ENCODE peak calls at places on chromosomes 7 and 10, in seven cellular contexts. I, R, F, C, D, M and Y are unnamed samples.

GRCh38 chr7:150439926-150440325 is 10.5 kb upstream of the GIMAP8 start:
- DNase-seq in D (no peak), M (no peak), I (no peak), F (no peak), R (no peak), C (no peak), Y (no peak)

GRCh38 chr7:50283206-50283605 is 21.3 kb upstream of the IKZF1 start:
- DNase-seq in M (no peak), D (no peak), R (no peak), I (no peak), F (no peak), C (no peak), Y (no peak)

GRCh38 chr7:101382937-101383336 is 20.3 kb downstream of the COL26A1 start:
- DNase-seq in F (no peak), C (no peak), M (no peak), I (no peak), D (no peak), R (no peak), Y (no peak)

GRCh38 chr10:35819736-35820135 is 177.6 kb upstream of the FZD8 start:
- DNase-seq in R (no peak), F (no peak), C (no peak), I (no peak), M (no peak), D (no peak), Y (no peak)

GRCh38 chr7:69814421-69814962 is 216.2 kb downstream of the AUTS2 start:
- DNase-seq in R (no peak), C (no peak), F (no peak), D (no peak), M (no peak), I (no peak), Y (no peak)

GRCh38 chr10:52115823-52116222 is 198.3 kb upstream of the DKK1 start:
- DNase-seq in D (no peak), M (no peak), R (no peak), I (no peak), F (no peak), C (no peak), Y (no peak)

GRCh38 chr10:76177945-76178344 is 746.5 kb downstream of the LRMDA start:
- DNase-seq in F (no peak), M (no peak), C (no peak), R (no peak), I (no peak), D (no peak), Y (no peak)

GRCh38 chr10:93680414-93681047 is 21.9 kb downstream of the FRA10AC1 start:
- DNase-seq in D (no peak), C (no peak), I (no peak), M (no peak), F (no peak), R (no peak), Y (no peak)

GRCh38 chr7:106721816-106722785 is 61.1 kb upstream of the CCDC71L start:
- DNase-seq in D (no peak), F (no peak), R (no peak), M (no peak), C (no peak), I (no peak), Y (no peak)

GRCh38 chr7:46993396-46993795 is 588.5 kb downstream of the TNS3 start:
- DNase-seq in R (no peak), C (no peak), F (no peak), D (no peak), I (no peak), M (no peak), Y (no peak)

GRCh38 chr10:1193561-1193960 is 137.4 kb downstream of the WDR37 start:
- DNase-seq in D (no peak), C (no peak), R (no peak), M (no peak), I (no peak), F (no peak), Y (no peak)

GRCh38 chr10:77637986-77638765 is 568 bp upstream of the KCNMA1 start:
- DNase-seq in M (no peak), D (peak; percentile 50), R (peak; percentile 73), I (no peak), F (no peak), C (no peak), Y (no peak)

DNA sequence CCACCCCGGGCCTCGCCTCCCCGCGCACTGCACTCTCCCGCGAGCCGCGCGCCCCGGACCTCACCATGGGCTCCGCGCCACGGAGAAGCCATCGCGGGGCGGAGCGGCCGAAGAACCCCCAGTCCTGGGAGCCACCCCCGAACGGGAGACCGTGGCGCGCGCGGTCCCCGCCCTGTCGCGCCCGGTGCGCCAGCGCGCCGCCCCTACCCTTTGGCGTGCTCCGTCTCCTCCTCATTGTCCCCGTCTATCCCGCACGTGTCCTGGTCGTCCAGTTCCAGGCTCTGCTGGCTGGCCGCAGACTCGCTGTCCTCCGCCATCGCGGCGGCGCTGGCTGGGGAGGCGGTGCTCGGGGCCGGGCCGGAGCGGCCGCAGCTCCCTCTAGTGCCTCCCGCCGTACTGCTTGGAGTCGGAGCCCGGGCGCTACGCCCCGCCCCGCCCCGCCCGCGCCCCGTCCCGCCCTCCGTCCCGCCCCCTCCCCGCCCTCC is at the start of gene NMT2:
- DNase-seq in F (peak; percentile 58), M (peak; percentile 83), C (no peak), D (no peak), R (peak; percentile 94), I (peak; percentile 78), Y (peak; percentile 78)
- TF ChIP-seq CTCF in F (no peak), M (peak; percentile 17), C (peak; percentile 49), D (peak; percentile 51), R (peak; percentile 41), I (peak; percentile 36), Y (peak; percentile 41)

DNA sequence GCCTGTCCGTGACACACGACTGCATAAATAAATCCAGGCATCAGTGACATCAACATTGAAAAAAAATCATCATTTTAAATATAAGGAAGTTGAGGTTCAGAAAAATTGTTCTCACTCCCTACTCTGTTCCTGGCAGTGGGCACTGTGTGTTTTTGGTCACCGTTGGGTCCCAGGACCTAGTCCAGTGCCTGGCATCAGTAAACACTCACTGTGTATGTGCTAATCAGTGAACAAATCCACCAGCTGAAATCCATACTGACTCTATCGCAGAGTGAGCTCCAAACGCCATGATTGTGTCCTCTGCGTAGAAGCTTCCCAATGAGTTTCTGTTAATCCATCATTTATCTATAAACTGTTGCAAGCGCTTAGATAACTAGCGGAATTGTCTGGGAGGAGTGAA is 41.2 kb downstream of the ITIH2 start:
- DNase-seq in R (no peak), D (no peak), F (no peak), I (no peak), M (no peak), C (no peak), Y (no peak)
- H3K4me3 ChIP-seq in R (no peak overlapping the region), D (no peak overlapping the region), F (no peak overlapping the region), I (no peak overlapping the region), M (no peak overlapping the region), C (no peak overlapping the region), Y (no peak overlapping the region)

GRCh38 chr10:18647945-18648344 is 3.4 kb downstream of the NSUN6 start:
- DNase-seq in I (no peak), M (no peak), D (no peak), F (no peak), R (no peak), C (no peak), Y (no peak)

GRCh38 chr10:18649364-18649959 is 1.9 kb downstream of the NSUN6 start:
- DNase-seq in D (no peak), R (no peak), M (no peak), I (no peak), F (no peak), C (no peak), Y (no peak)

GRCh38 chr10:18650618-18651017 is 769 bp downstream of the NSUN6 start:
- DNase-seq in D (no peak), C (no peak), I (no peak), M (peak; percentile 18), F (no peak), R (no peak), Y (no peak)

GRCh38 chr10:18653112-18653511 is 1.7 kb upstream of the NSUN6 start:
- DNase-seq in M (no peak), I (no peak), D (no peak), F (no peak), C (no peak), R (no peak), Y (no peak)

GRCh38 chr10:18651324-18652007 is at the start of gene NSUN6:
- DNase-seq in C (peak; percentile 58), R (peak; percentile 94), M (peak; percentile 92), I (peak; percentile 89), D (peak; percentile 81), F (peak; percentile 92), Y (peak; percentile 91)
- TF ChIP-seq CTCF in C (no peak), R (no peak), M (no peak), I (no peak), D (peak; percentile 22), F (no peak), Y (no peak)

GRCh38 chr10:89837173-89838001 is 136.0 kb downstream of the KIF20B start:
- DNase-seq in F (peak; percentile 56), M (peak; percentile 34), D (no peak), I (peak; percentile 20), C (no peak), R (peak; percentile 76), Y (no peak)
- H3K4me3 ChIP-seq in F (peak overlapping the region; percentile 72), M (peak overlapping the region; percentile 71), D (peak overlapping the region; percentile 47), I (peak overlapping the region; percentile 52), C (peak overlapping the region; percentile 63), R (peak overlapping the region; percentile 76), Y (peak overlapping the region; percentile 39)

DNA sequence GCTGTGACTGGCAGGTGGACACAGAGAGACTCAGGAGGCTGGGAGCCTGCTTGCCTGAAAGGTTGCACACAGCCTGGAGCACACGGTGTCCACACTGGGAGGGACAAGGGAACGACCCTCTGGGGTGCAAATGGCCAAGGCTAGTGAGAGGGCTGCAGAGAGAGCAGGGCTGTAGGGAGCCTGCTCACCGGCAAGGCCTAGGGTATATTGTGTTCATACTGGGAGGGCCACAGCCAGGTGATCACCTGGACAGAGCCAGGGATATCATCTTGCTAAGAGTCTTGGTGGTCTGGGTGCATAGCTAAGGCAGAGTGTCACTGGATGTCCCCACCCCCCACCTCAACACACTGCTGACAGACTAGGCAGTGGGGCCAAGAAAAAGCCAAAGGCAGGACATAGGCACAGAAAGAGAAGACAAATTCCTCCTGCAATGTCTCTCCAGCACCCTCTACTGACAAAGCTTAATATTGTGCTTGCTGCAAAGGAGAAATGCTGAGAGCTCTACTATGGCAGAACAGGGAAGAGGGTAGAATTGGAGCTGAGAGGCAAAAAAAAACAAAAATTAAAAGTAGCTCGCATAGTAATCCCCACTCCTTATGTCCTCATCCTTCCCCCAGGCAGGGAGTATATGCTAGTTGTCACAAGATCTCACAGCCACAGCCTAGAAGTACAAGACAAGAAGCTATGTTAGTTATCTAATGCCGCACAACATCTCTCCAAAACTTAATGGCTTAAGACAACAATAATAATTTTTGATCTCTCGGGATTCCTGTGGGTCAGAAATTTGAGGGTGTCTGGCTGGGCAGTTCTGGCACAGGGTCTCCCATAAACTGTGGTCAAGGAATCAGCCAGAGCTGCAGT is 40.0 kb downstream of the CPVL start:
- DNase-seq in I (peak; percentile 36), M (peak; percentile 44), D (no peak), C (peak; percentile 8), R (no peak), F (no peak), Y (peak; percentile 57)
- TF ChIP-seq CTCF in I (peak; percentile 81), M (peak; percentile 77), D (peak; percentile 84), C (peak; percentile 95), R (peak; percentile 77), F (peak; percentile 54), Y (peak; percentile 90)

DNA sequence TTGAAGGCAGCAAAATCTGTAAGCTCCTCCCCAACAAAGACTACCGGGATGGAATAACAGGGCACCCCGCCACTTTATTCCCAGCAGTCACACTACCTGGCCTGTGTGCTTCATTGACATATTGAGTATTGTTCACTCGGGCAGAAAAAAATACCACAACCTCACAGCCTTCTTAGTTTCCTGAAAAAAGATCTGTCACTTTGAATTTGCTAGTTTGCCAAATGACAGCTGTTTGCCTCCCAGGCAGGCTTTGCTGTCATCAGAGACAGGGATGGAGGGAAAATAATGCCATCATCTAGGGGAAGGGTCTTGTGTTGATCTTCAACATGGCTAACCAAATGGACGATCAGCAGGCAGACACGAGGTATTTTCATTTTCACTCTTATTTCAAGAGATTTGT is 26.9 kb downstream of the BMPER start:
- DNase-seq in I (no peak), M (peak; percentile 12), C (no peak), D (no peak), F (no peak), R (no peak), Y (no peak)
- H3K4me3 ChIP-seq in I (peak overlapping the region; percentile 39), M (peak overlapping the region; percentile 43), C (no peak overlapping the region), D (peak overlapping the region; percentile 44), F (peak overlapping the region; percentile 55), R (peak overlapping the region; percentile 11), Y (no peak overlapping the region)